ENCODE peak calls at places on chromosomes 1 and 21, in eight cellular contexts. E is BJ, U is AG10803, O is mucosa of descending colon, V is body of pancreas, K is IMR-90, X is cardiac muscle cell, W is GM12864. Q is an unnamed sample.

GRCh38 chr1:182069028-182069466 is 7.5 kb upstream of the ZNF648 start:
- DNase-seq in E (no peak), U (peak), O (peak), V (peak), K (peak), X (peak), W (no peak), Q (peak)

GRCh38 chr1:38353956-38354355 is 307.4 kb upstream of the POU3F1 start:
- DNase-seq in E (no peak), U (no peak), O (no peak), V (no peak), K (no peak), X (no peak), W (no peak), Q (no peak)

GRCh38 chr1:5297199-5297877 is 642.9 kb downstream of the AJAP1 start:
- DNase-seq in E (no peak), U (no peak), O (peak), V (peak), K (no peak), X (no peak), W (no peak), Q (no peak)

GRCh38 chr1:12480748-12481362 is 137.2 kb downstream of the DHRS3 start:
- DNase-seq in E (peak), U (peak), O (peak), V (no peak), K (peak), X (peak), W (peak), Q (peak)

GRCh38 chr1:201480231-201481003 is 11.4 kb upstream of the PHLDA3 start:
- DNase-seq in E (no peak), U (peak), O (peak), V (peak), K (no peak), X (peak), W (peak), Q (peak)

GRCh38 chr21:41477641-41478318 is 30.2 kb downstream of the TMPRSS2 start:
- DNase-seq in E (no peak), U (peak), O (no peak), V (peak), K (no peak), X (peak), W (no peak), Q (peak)

GRCh38 chr1:188888387-188888786 is 1589.3 kb downstream of the BRINP3 start:
- DNase-seq in E (no peak), U (no peak), O (no peak), V (no peak), K (peak), X (peak), W (no peak), Q (no peak)

GRCh38 chr1:108831225-108831624 is 25.7 kb downstream of the AKNAD1 start:
- DNase-seq in E (peak), U (peak), O (no peak), V (no peak), K (peak), X (peak), W (no peak), Q (peak)

GRCh38 chr1:96234299-96234698 is 487.3 kb upstream of the PTBP2 start:
- DNase-seq in E (no peak), U (peak), O (no peak), V (peak), K (peak), X (peak), W (no peak), Q (peak)

GRCh38 chr1:17412093-17412870 is 27.2 kb downstream of the RCC2 start:
- DNase-seq in E (no peak), U (no peak), O (no peak), V (no peak), K (no peak), X (no peak), W (no peak), Q (no peak)

GRCh38 chr1:59751801-59752200 is 62.9 kb upstream of the HOOK1 start:
- DNase-seq in E (no peak), U (no peak), O (no peak), V (no peak), K (peak), X (no peak), W (no peak), Q (no peak)

GRCh38 chr1:199243423-199244061 is 604.7 kb downstream of the PTPRC start:
- DNase-seq in E (no peak), U (peak), O (peak), V (peak), K (peak), X (peak), W (peak), Q (peak)

GRCh38 chr1:8423702-8424538 is 106.0 kb downstream of the SLC45A1 start:
- DNase-seq in E (no peak), U (peak), O (peak), V (peak), K (peak), X (peak), W (no peak), Q (peak)

GRCh38 chr21:32122082-32122481 is 156.8 kb downstream of the MIS18A start:
- DNase-seq in E (no peak), U (no peak), O (no peak), V (no peak), K (no peak), X (no peak), W (no peak), Q (no peak)

GRCh38 chr21:35953570-35953969 is 106.8 kb downstream of the SETD4 start:
- DNase-seq in E (no peak), U (no peak), O (no peak), V (no peak), K (no peak), X (peak), W (no peak), Q (peak)

GRCh38 chr1:223765036-223765718 is 52.8 kb downstream of the CAPN2 start:
- DNase-seq in E (no peak), U (peak), O (no peak), V (no peak), K (peak), X (peak), W (no peak), Q (peak)

GRCh38 chr1:116764906-116765862 is 11.0 kb downstream of the CD2 start:
- DNase-seq in E (no peak), U (no peak), O (no peak), V (no peak), K (no peak), X (no peak), W (no peak), Q (no peak)

GRCh38 chr1:40450491-40451237 is 388 bp downstream of the ZFP69B start:
- DNase-seq in E (peak), U (peak), O (peak), V (peak), K (peak), X (peak), W (peak), Q (peak)

DNA sequence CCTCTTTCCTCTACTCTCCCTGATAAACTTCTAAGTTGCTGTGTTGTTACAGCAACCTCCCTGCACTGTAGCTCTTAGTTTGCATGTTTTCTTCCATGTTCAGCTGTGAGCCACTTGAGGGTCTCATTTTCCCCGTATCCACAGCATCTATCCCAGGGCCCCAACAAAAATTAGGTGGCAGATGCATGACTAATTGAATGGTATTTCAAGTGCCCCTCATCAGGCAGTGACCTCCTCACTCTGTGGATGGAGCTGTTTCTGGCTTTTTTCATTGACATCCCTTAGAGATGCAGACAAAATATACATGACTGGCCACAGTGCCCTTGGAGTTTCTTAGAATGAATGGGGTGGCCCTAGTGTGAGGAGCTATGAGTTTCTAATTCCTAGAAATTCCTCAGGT is 3.4 kb downstream of the CASQ2 start:
- DNase-seq in E (no peak), U (no peak), O (no peak), V (no peak), K (no peak), X (no peak), W (no peak), Q (no peak)
- TF ChIP-seq CTCF in E (no peak), U (no peak), O (no peak), V (no peak), K (no peak), X (no peak), W (no peak), Q (no peak)

GRCh38 chr1:156102634-156103511 is 11.6 kb upstream of the LMNA start:
- DNase-seq in E (no peak), U (peak), O (peak), V (no peak), K (peak), X (peak), W (no peak), Q (no peak)

GRCh38 chr1:156104861-156105546 is 9.5 kb upstream of the LMNA start:
- DNase-seq in E (no peak), U (peak), O (peak), V (no peak), K (peak), X (peak), W (no peak), Q (peak)

GRCh38 chr1:156104065-156104810 is 10.3 kb upstream of the LMNA start:
- DNase-seq in E (peak), U (peak), O (peak), V (peak), K (peak), X (peak), W (no peak), Q (peak)

GRCh38 chr1:156101880-156102279 is 12.6 kb upstream of the LMNA start:
- DNase-seq in E (no peak), U (no peak), O (no peak), V (no peak), K (no peak), X (no peak), W (no peak), Q (no peak)

GRCh38 chr1:156103521-156103947 is 11.0 kb upstream of the LMNA start:
- DNase-seq in E (no peak), U (peak), O (peak), V (no peak), K (peak), X (peak), W (no peak), Q (peak)
- H3K4me3 ChIP-seq in E (no peak), U (peak), O (no peak), V (no peak), K (no peak), X (no peak), W (no peak), Q (no peak)

GRCh38 chr1:231844986-231845502 is 218.5 kb downstream of the DISC1 start:
- DNase-seq in E (no peak), U (peak), O (no peak), V (no peak), K (peak), X (no peak), W (no peak), Q (no peak)
- TF ChIP-seq CTCF in E (no peak), U (peak), O (no peak), V (no peak), K (no peak), X (no peak), W (no peak), Q (no peak)

DNA sequence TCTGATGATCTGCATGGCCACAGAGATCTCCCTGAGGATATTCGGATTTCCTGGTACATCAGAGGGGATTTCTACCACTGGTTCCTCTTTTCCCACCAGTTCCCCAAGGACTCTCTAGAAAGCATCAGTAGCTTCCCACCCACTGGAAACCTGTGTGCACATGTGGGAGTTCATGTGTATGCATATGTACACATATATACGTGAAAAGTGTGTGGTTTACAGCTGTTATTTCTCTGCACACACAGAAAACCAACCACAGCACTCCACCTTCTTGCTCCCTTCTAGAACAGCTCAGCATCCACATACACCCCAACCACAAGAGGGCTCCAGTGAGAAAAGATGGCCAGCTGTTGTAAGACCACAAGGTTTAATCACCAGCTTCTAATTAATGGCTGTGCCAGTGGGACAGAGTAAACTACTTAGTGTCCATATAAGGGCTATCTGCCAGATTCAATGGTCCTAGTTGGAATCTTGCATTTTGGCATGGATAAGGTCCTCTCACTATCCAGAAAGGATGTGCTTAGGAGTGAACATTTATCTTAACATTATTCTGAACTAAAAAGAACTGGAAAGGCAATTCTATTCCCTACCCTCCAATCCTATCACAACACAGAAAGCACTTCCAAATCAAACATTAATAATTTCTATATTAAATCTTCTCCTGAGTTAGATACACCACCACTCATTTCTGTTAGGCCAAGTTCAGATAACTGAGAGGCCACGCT is 24.1 kb downstream of the GPR3 start:
- DNase-seq in E (no peak), U (peak), O (no peak), V (no peak), K (peak), X (peak), W (peak), Q (peak)
- H3K4me3 ChIP-seq in E (no peak), U (no peak), O (no peak), V (no peak), K (no peak), X (no peak), W (no peak), Q (no peak)

DNA sequence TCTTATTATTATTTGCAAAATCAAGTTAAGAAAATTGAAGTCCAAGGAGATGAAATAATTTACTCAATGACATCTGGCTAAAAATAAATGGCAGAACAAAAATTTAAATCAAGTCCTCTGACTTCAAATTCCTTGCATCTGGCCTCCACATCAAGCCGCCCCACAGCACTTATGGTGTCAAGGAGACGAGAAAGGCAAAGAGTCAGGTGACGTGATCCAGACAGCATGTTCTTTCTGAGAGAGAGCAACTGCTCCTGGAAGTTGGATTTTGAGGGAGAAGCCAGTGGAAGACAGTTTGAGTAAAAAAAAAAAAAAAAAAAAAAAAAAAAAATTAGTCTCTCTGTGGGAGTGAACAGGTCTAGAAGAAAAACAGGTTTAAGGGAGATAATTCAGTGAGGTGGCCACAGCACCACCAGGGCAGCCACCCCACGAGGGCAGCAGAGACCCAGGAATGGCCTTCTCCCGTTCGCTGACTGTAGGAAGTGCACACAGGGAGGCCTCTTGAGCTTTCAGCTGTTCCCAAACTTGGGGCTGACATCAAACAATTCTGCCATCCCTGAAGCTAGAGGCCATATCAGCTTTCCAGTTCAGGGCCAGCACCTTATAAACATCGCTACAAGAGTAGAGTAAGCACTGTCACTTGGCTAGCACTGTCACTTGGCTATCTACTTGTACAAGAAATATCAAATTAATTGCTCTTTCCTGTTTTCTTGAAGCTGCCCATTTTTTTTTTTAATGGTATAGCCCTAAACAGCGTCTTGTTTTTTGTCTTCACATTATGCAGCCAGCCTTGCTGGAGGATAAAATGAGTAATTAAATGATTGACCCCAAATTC is 7.8 kb downstream of the C1orf162 start:
- DNase-seq in E (no peak), U (peak), O (peak), V (peak), K (peak), X (peak), W (no peak), Q (peak)
- TF ChIP-seq CTCF in E (peak), U (peak), O (peak), V (peak), K (peak), X (peak), W (peak), Q (peak)

GRCh38 chr1:168235937-168236336 is 10.1 kb downstream of the SFT2D2 start:
- DNase-seq in E (no peak), U (no peak), O (no peak), V (no peak), K (no peak), X (no peak), W (no peak), Q (no peak)
- H3K4me3 ChIP-seq in E (no peak), U (no peak), O (no peak), V (no peak), K (no peak), X (no peak), W (no peak), Q (no peak)

Q was measured in cardiac fibroblast.